ENCODE peak calls at places on chromosomes 7 and 10, in five cellular contexts. F, T, W, J and P are unnamed samples.

GRCh38 chr7:89029864-89030263 is 234.3 kb upstream of the TEX47 start:
- DNase-seq in W (no peak), F (no peak), T (no peak), J (no peak), P (no peak)

GRCh38 chr10:88527245-88527644 is 55.9 kb downstream of the RNLS start:
- DNase-seq in J (no peak), T (no peak), W (no peak), F (no peak), P (no peak)

GRCh38 chr10:7606977-7607404 is 59.8 kb downstream of the ITIH5 start:
- DNase-seq in F (no peak), T (no peak), W (no peak), J (no peak), P (no peak)

GRCh38 chr10:76281704-76282103 is 850.3 kb downstream of the LRMDA start:
- DNase-seq in F (no peak), W (no peak), J (no peak), T (no peak), P (no peak)

GRCh38 chr7:24477807-24478655 is 95.2 kb upstream of the PALS2 start:
- DNase-seq in F (no peak), T (no peak), J (peak; percentile 42), W (peak; percentile 59), P (no peak)

GRCh38 chr10:29610876-29611647 is 23.7 kb downstream of the SVIL start:
- DNase-seq in W (no peak), F (no peak), T (no peak), J (no peak), P (no peak)

GRCh38 chr7:43648725-43649406 is 66.0 kb downstream of the STK17A start:
- DNase-seq in W (no peak), F (no peak), J (no peak), T (peak; percentile 16), P (peak; percentile 32)

GRCh38 chr10:25725917-25726716 is 207.9 kb upstream of the MYO3A start:
- DNase-seq in T (no peak), W (peak; percentile 46), F (no peak), J (no peak), P (no peak)

GRCh38 chr7:101696-102376 is 90.5 kb upstream of the FAM20C start:
- DNase-seq in F (no peak), W (no peak), J (no peak), T (no peak), P (no peak)

GRCh38 chr7:155007947-155008346 is 5.0 kb upstream of the PAXIP1 start:
- DNase-seq in T (no peak), W (no peak), J (no peak), F (no peak), P (no peak)

GRCh38 chr7:65441010-65441409 is 67.4 kb downstream of the ZNF92 start:
- DNase-seq in T (no peak), F (no peak), J (peak; percentile 28), W (no peak), P (no peak)

GRCh38 chr7:142669074-142669654 is 80.1 kb upstream of the PRSS1 start:
- DNase-seq in F (no peak), T (no peak), W (no peak), J (no peak), P (no peak)

GRCh38 chr7:117322741-117323584 is at the start of gene WNT2:
- DNase-seq in F (no peak), W (no peak), T (no peak), J (no peak), P (no peak)

GRCh38 chr10:13253726-13254125 is 19.6 kb upstream of the UCMA start:
- DNase-seq in J (no peak), W (no peak), F (no peak), T (no peak), P (no peak)